ENCODE peak calls at places on chromosomes 16 and 17, in five cellular contexts. T, X, G, B and R are unnamed samples.

GRCh38 chr17:45230410-45230786 is 8.7 kb downstream of the FMNL1 start:
- DNase-seq in T (no peak), X (no peak), G (no peak), B (no peak), R (no peak)

GRCh38 chr17:31510273-31511175 is 119.0 kb downstream of the RAB11FIP4 start:
- DNase-seq in T (peak), X (no peak), G (no peak), B (no peak), R (no peak)

GRCh38 chr17:65202833-65203571 is 65.8 kb downstream of the RGS9 start:
- DNase-seq in T (no peak), X (no peak), G (no peak), B (no peak), R (no peak)

GRCh38 chr16:28053461-28053860 is 10.1 kb downstream of the GSG1L start:
- DNase-seq in T (no peak), X (no peak), G (no peak), B (no peak), R (no peak)

GRCh38 chr17:77391668-77392375 is 251.1 kb downstream of the SEC14L1 start:
- DNase-seq in T (peak), X (peak), G (no peak), B (no peak), R (no peak)

GRCh38 chr16:83532634-83533033 is 275.1 kb upstream of the HSBP1 start:
- DNase-seq in T (no peak), X (no peak), G (no peak), B (no peak), R (no peak)

GRCh38 chr17:66714046-66715023 is 120.6 kb upstream of the CACNG5 start:
- DNase-seq in T (no peak), X (no peak), G (no peak), B (no peak), R (no peak)

GRCh38 chr16:66502020-66502913 is 47.7 kb downstream of the TK2 start:
- DNase-seq in T (peak), X (peak), G (no peak), B (no peak), R (no peak)

GRCh38 chr16:17295948-17296347 is 174.8 kb downstream of the XYLT1 start:
- DNase-seq in T (no peak), X (no peak), G (no peak), B (no peak), R (no peak)

GRCh38 chr17:32335046-32335445 is 6.9 kb downstream of the C17orf75 start:
- DNase-seq in T (no peak), X (no peak), G (no peak), B (no peak), R (no peak)

DNA sequence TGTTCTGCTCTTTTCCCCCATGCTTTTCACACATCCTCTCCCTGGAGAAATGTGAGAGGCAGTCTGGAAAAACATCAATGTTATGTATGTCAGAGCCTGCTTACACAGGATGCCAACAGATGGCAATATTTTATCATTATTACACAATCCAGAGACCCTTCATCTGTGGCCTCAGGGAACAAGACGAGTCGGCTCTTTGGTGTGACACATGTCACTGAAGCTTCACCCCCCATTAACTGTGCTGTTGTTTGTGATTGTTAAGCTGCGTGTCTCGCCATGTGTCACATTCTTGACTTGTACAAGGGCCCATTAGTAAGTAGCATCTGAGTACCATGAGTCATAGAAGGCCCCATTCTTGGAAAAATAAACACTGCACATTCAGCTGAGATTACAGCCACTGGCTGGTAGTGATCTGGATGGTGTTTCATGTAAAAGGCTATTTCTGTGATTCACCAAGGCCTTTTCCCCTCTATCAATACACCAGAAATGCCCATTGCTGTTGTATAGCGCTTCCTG is 682.1 kb upstream of the SOX9 start:
- DNase-seq in T (peak), X (peak), G (no peak), B (peak), R (no peak)
- TF ChIP-seq RCOR1 in T (peak), X (no peak), G (no peak), B (peak), R (no peak)

GRCh38 chr17:78401246-78401645 is 22.8 kb downstream of the PGS1 start:
- DNase-seq in T (peak), X (no peak), G (no peak), B (no peak), R (no peak)
- TF ChIP-seq RCOR1 in T (no peak), X (no peak), G (no peak), B (no peak), R (no peak)

DNA sequence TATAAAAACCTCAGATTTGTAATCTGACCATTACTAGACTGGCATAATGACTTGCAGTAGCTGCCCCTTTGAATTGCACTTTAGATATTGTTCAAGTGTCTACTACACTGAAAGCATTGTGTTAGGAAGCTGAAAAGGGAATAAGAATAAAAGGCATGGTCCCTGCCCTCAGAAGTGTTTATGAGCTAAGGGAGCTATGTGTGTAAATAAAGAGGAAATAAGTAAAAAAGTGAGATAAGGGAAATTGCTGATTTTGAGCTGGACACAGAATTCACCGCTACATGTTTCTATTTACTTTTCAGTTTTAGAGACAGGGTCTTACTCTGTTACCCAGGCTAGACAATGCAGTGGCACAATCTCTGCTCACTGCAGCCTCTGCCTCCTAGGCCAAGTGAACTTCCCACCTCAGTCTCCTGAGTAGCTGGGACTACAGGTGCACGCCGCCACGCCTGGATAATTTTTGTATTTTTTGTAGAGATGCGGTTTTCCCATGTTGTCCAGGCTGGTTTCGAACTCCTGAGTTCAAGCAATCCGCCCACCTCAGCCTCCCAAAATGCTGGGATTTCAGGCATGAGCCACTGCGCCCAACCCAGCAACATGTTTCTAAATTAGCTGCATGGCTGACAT is 57.0 kb downstream of the GRB2 start:
- DNase-seq in T (no peak), X (no peak), G (no peak), B (no peak), R (no peak)
- TF ChIP-seq RCOR1 in T (no peak), X (no peak), G (no peak), B (no peak), R (no peak)

GRCh38 chr16:81036751-81037350 is 1.2 kb downstream of the ATMIN start:
- DNase-seq in T (no peak), X (peak), G (peak), B (peak), R (no peak)
- TF ChIP-seq RCOR1 in T (no peak), X (no peak), G (no peak), B (no peak), R (no peak)

GRCh38 chr16:50595854-50596253 is 47.7 kb downstream of the NKD1 start:
- DNase-seq in T (no peak), X (no peak), G (no peak), B (no peak), R (no peak)
- TF ChIP-seq RCOR1 in T (no peak), X (no peak), G (no peak), B (no peak), R (no peak)

GRCh38 chr17:81717766-81718089 is 5.6 kb downstream of the SLC25A10 start:
- DNase-seq in T (no peak), X (no peak), G (no peak), B (no peak), R (no peak)
- TF ChIP-seq RCOR1 in T (no peak), X (no peak), G (no peak), B (no peak), R (no peak)

GRCh38 chr16:81556715-81557284 is 112.2 kb downstream of the CMIP start:
- DNase-seq in T (no peak), X (no peak), G (no peak), B (no peak), R (no peak)
- TF ChIP-seq RCOR1 in T (no peak), X (no peak), G (no peak), B (no peak), R (no peak)

DNA sequence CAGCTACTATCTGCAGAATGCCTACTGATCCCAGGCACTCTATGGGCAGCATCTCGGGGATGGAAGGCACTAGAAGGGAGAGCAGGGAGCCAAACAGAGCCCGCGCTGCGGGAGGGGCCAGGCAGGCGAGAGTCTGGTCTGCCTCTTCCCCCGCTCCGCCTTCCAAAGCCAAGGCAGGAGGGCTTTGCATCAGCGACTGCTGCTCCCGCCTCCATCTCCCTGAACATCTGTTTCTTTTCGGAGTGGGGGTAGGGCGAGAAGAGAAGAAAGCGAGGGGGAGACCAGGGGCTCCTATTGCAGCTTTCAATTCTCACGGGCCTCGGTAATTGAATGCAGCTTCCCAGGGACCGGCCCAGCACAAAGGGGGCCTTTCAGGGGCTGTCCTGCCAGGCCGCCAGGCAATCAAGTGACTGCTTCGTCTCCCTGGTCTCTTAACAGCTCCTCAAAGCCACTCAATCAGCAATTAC is 31.4 kb upstream of the CDC42EP4 start:
- DNase-seq in T (peak), X (no peak), G (no peak), B (peak), R (no peak)
- TF ChIP-seq RCOR1 in T (no peak), X (no peak), G (no peak), B (peak), R (no peak)

GRCh38 chr17:40615295-40615988 is 32.2 kb downstream of the SMARCE1 start:
- DNase-seq in T (peak), X (peak), G (peak), B (peak), R (peak)
- TF ChIP-seq RCOR1 in T (no peak), X (no peak), G (no peak), B (no peak), R (peak)

GRCh38 chr17:61149862-61150362 is 249.7 kb upstream of the TBX2 start:
- DNase-seq in T (no peak), X (peak), G (no peak), B (peak), R (no peak)
- TF ChIP-seq RCOR1 in T (no peak), X (no peak), G (no peak), B (peak), R (no peak)